ENCODE peak calls at places on chromosomes 16 and 17, in six cellular contexts. One of them, this sample, is unnamed.

GRCh38 chr16:88721815-88722755 is 15.8 kb downstream of the CTU2 start:
- DNase-seq in RCC 7860: no peak
- DNase-seq in posterior cingulate gyrus: no peak
- DNase-seq in HEK293T: no peak
- DNase-seq in pancreas: no peak
- DNase-seq in NCI-H1436 treated with DMSO at 0.1 percent for 48 hours: no peak
- DNase-seq in this sample: no peak

GRCh38 chr16:27347930-27348685 is 34.3 kb downstream of the IL4R start:
- DNase-seq in RCC 7860: no peak
- DNase-seq in posterior cingulate gyrus: no peak
- DNase-seq in HEK293T: no peak
- DNase-seq in pancreas: no peak
- DNase-seq in NCI-H1436 treated with DMSO at 0.1 percent for 48 hours: no peak
- DNase-seq in this sample: no peak

GRCh38 chr17:46039592-46040186 is 40.6 kb downstream of the STH start:
- DNase-seq in RCC 7860: no peak
- DNase-seq in posterior cingulate gyrus: no peak
- DNase-seq in HEK293T: no peak
- DNase-seq in pancreas: no peak
- DNase-seq in NCI-H1436 treated with DMSO at 0.1 percent for 48 hours: no peak
- DNase-seq in this sample: no peak

GRCh38 chr16:30805370-30806169 is 18.6 kb upstream of the ZNF629 start:
- DNase-seq in RCC 7860: peak
- DNase-seq in posterior cingulate gyrus: peak
- DNase-seq in HEK293T: peak
- DNase-seq in pancreas: peak
- DNase-seq in NCI-H1436 treated with DMSO at 0.1 percent for 48 hours: no peak
- DNase-seq in this sample: peak

GRCh38 chr17:40361063-40361924 is 3.2 kb downstream of the GJD3 start:
- DNase-seq in RCC 7860: no peak
- DNase-seq in posterior cingulate gyrus: peak
- DNase-seq in HEK293T: no peak
- DNase-seq in pancreas: no peak
- DNase-seq in NCI-H1436 treated with DMSO at 0.1 percent for 48 hours: no peak
- DNase-seq in this sample: no peak

GRCh38 chr17:62641101-62641500 is 13.6 kb downstream of the MRC2 start:
- DNase-seq in RCC 7860: no peak
- DNase-seq in posterior cingulate gyrus: no peak
- DNase-seq in HEK293T: no peak
- DNase-seq in pancreas: no peak
- DNase-seq in NCI-H1436 treated with DMSO at 0.1 percent for 48 hours: no peak
- DNase-seq in this sample: no peak

GRCh38 chr16:66774981-66775380 is 23.6 kb upstream of the DYNC1LI2 start:
- DNase-seq in RCC 7860: no peak
- DNase-seq in posterior cingulate gyrus: no peak
- DNase-seq in HEK293T: no peak
- DNase-seq in pancreas: no peak
- DNase-seq in NCI-H1436 treated with DMSO at 0.1 percent for 48 hours: no peak
- DNase-seq in this sample: no peak

GRCh38 chr16:51157698-51158097 is 6.6 kb upstream of the SALL1 start:
- DNase-seq in RCC 7860: no peak
- DNase-seq in posterior cingulate gyrus: no peak
- DNase-seq in HEK293T: no peak
- DNase-seq in pancreas: no peak
- DNase-seq in NCI-H1436 treated with DMSO at 0.1 percent for 48 hours: no peak
- DNase-seq in this sample: no peak

This sample was measured in kidney glomerular epithelial cell.